ENCODE peak calls at places on chromosomes 7 and 10, in seven cellular contexts. B, O, K, T, J, W and X are unnamed samples.

GRCh38 chr7:106187613-106188350 is 75.7 kb upstream of the SYPL1 start:
- DNase-seq in B (no peak), O (no peak), K (no peak), T (no peak), J (no peak), W (no peak), X (no peak)

GRCh38 chr10:44261710-44262455 is 123.0 kb downstream of the CXCL12 start:
- DNase-seq in B (peak), O (no peak), K (peak), T (no peak), J (no peak), W (peak), X (no peak)

GRCh38 chr7:30652951-30653641 is 29.2 kb downstream of the CRHR2 start:
- DNase-seq in B (no peak), O (no peak), K (no peak), T (peak), J (no peak), W (no peak), X (peak)

GRCh38 chr7:29285451-29285807 is 90.9 kb downstream of the CHN2 start:
- DNase-seq in B (no peak), O (no peak), K (no peak), T (no peak), J (no peak), W (no peak), X (no peak)

GRCh38 chr10:127907411-127908105 is 655 bp downstream of the PTPRE start:
- DNase-seq in B (peak), O (no peak), K (no peak), T (no peak), J (no peak), W (no peak), X (no peak)

GRCh38 chr10:70169661-70170364 is 501 bp downstream of the SAR1A start:
- DNase-seq in B (no peak), O (no peak), K (no peak), T (peak), J (no peak), W (no peak), X (no peak)

GRCh38 chr10:34078798-34079470 is 736.2 kb downstream of the PARD3 start:
- DNase-seq in B (peak), O (no peak), K (no peak), T (no peak), J (peak), W (no peak), X (no peak)

GRCh38 chr7:21806388-21806787 is 139.3 kb downstream of the CDCA7L start:
- DNase-seq in B (no peak), O (no peak), K (no peak), T (no peak), J (no peak), W (no peak), X (no peak)

GRCh38 chr7:65731129-65731528 is 141.7 kb upstream of the VKORC1L1 start:
- DNase-seq in B (no peak), O (no peak), K (no peak), T (no peak), J (no peak), W (no peak), X (no peak)

GRCh38 chr7:27656724-27657123 is 6.0 kb downstream of the HIBADH start:
- DNase-seq in B (no peak), O (no peak), K (no peak), T (no peak), J (no peak), W (no peak), X (no peak)

GRCh38 chr7:27663989-27664331 is 1.3 kb upstream of the HIBADH start:
- DNase-seq in B (no peak), O (no peak), K (no peak), T (no peak), J (no peak), W (no peak), X (no peak)

GRCh38 chr7:27661776-27662489 is 750 bp downstream of the HIBADH start:
- DNase-seq in B (peak), O (no peak), K (peak), T (no peak), J (peak), W (peak), X (no peak)

GRCh38 chr7:27662490-27663205 is at the start of gene HIBADH:
- DNase-seq in B (peak), O (peak), K (peak), T (peak), J (peak), W (peak), X (peak)
- TF ChIP-seq CTCF in B (peak), O (no peak), K (peak), T (no peak), J (no peak), W (no peak), X (peak)

GRCh38 chr10:13056461-13057077 is 43.4 kb upstream of the OPTN start:
- DNase-seq in B (no peak), O (peak), K (no peak), T (no peak), J (no peak), W (no peak), X (no peak)
- TF ChIP-seq CTCF in B (peak), O (no peak), K (peak), T (peak), J (no peak), W (no peak), X (peak)

GRCh38 chr7:149800169-149800555 is 26.8 kb upstream of the ZNF467 start:
- DNase-seq in B (no peak), O (no peak), K (no peak), T (no peak), J (no peak), W (no peak), X (no peak)

GRCh38 chr7:149797771-149798170 is 24.4 kb upstream of the ZNF467 start:
- DNase-seq in B (no peak), O (no peak), K (no peak), T (no peak), J (no peak), W (no peak), X (no peak)

GRCh38 chr7:149801816-149802215 is 28.4 kb upstream of the ZNF467 start:
- DNase-seq in B (no peak), O (no peak), K (no peak), T (no peak), J (no peak), W (no peak), X (no peak)

GRCh38 chr7:149801002-149801566 is 27.7 kb upstream of the ZNF467 start:
- DNase-seq in B (no peak), O (no peak), K (no peak), T (no peak), J (no peak), W (no peak), X (no peak)

GRCh38 chr7:149799397-149800168 is 26.2 kb upstream of the ZNF467 start:
- DNase-seq in B (no peak), O (peak), K (no peak), T (no peak), J (no peak), W (peak), X (no peak)
- TF ChIP-seq CTCF in B (peak), O (peak), K (no peak), T (peak), J (no peak), W (peak), X (peak)

DNA sequence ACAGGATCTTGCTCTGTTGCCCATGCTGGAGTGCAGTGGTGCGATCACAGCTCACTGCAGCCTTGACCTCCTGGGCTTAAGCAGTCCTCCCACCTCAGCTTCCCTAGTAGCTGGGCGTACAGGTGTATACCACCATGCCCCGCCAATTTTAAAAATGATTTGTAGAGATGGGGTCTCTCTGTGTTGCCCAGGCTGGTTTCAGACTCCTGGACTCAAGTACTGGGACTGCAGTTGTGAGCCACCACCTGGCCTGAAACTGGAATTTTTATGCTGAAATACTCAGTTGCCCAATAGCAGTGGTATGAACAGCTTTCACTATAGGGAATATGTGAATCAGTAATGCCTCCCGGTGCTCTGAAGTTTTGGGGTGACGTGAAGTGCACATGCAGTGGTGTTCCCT is 7.6 kb downstream of the ZRANB1 start:
- DNase-seq in B (no peak), O (no peak), K (no peak), T (no peak), J (no peak), W (no peak), X (no peak)
- TF ChIP-seq CTCF in B (no peak), O (no peak), K (no peak), T (no peak), J (no peak), W (no peak), X (no peak)

GRCh38 chr10:124545756-124546369 is 84.2 kb downstream of the LHPP start:
- DNase-seq in B (no peak), O (no peak), K (no peak), T (no peak), J (no peak), W (no peak), X (no peak)
- TF ChIP-seq CTCF in B (no peak), O (no peak), K (no peak), T (no peak), J (no peak), W (no peak), X (no peak)

DNA sequence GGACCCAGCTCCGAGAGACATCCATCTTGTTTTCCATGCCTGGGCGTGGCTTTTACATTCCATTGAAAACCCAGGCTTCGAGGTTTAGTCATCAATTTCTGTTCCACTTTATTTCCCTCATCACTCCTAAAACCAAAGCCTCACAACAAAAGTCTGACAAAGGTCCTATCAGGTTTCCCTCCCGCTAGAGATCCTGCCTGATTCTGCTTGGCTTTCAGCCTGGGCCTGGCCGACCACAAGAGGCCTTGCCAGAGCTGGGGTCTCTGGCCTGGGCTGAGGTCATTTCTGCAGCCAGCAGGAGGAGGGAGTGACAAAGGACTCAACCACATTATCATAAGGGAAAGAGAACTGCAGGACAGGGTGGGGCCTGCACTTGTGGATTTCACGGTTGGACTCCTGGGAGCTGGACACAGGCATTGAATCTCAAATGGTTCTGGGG is 167.0 kb downstream of the FANK1 start:
- DNase-seq in B (no peak), O (no peak), K (no peak), T (no peak), J (no peak), W (no peak), X (no peak)
- TF ChIP-seq CTCF in B (no peak), O (no peak), K (no peak), T (no peak), J (no peak), W (no peak), X (peak)

GRCh38 chr7:231030-231857 is 38.9 kb downstream of the FAM20C start:
- DNase-seq in B (no peak), O (peak), K (no peak), T (no peak), J (no peak), W (no peak), X (no peak)
- TF ChIP-seq CTCF in B (peak), O (peak), K (peak), T (no peak), J (no peak), W (peak), X (peak)